ENCODE peak calls at places on chromosomes 1 and 21, in eight cellular contexts. One of them, this sample, is unnamed.

GRCh38 chr1:167333114-167333513 is 112.4 kb downstream of the POU2F1 start:
- DNase-seq in astrocyte of the spinal cord: no peak
- DNase-seq in right atrium auricular region: no peak
- DNase-seq in fibroblast of pulmonary artery: no peak
- DNase-seq in tibial nerve: no peak
- DNase-seq in lower leg skin: no peak
- DNase-seq in IMR-90: no peak
- DNase-seq in transverse colon: no peak
- DNase-seq in this sample: no peak

GRCh38 chr1:113874017-113874879 is 2.7 kb upstream of the PTPN22 start:
- DNase-seq in astrocyte of the spinal cord: no peak
- DNase-seq in right atrium auricular region: no peak
- DNase-seq in fibroblast of pulmonary artery: peak
- DNase-seq in tibial nerve: no peak
- DNase-seq in lower leg skin: no peak
- DNase-seq in IMR-90: peak
- DNase-seq in transverse colon: peak
- DNase-seq in this sample: no peak

GRCh38 chr1:158177705-158178450 is 2.8 kb upstream of the CD1D start:
- DNase-seq in astrocyte of the spinal cord: peak
- DNase-seq in right atrium auricular region: peak
- DNase-seq in fibroblast of pulmonary artery: peak
- DNase-seq in tibial nerve: peak
- DNase-seq in lower leg skin: peak
- DNase-seq in IMR-90: peak
- DNase-seq in transverse colon: peak
- DNase-seq in this sample: no peak

GRCh38 chr1:97186381-97186780 is 464.8 kb downstream of the PTBP2 start:
- DNase-seq in astrocyte of the spinal cord: no peak
- DNase-seq in right atrium auricular region: no peak
- DNase-seq in fibroblast of pulmonary artery: peak
- DNase-seq in tibial nerve: no peak
- DNase-seq in lower leg skin: no peak
- DNase-seq in IMR-90: no peak
- DNase-seq in transverse colon: no peak
- DNase-seq in this sample: no peak

GRCh38 chr1:180631197-180631765 is 541 bp upstream of the XPR1 start:
- DNase-seq in astrocyte of the spinal cord: no peak
- DNase-seq in right atrium auricular region: no peak
- DNase-seq in fibroblast of pulmonary artery: no peak
- DNase-seq in tibial nerve: no peak
- DNase-seq in lower leg skin: no peak
- DNase-seq in IMR-90: no peak
- DNase-seq in transverse colon: no peak
- DNase-seq in this sample: no peak

GRCh38 chr1:35287807-35288640 is 19.5 kb downstream of the ZMYM4 start:
- DNase-seq in astrocyte of the spinal cord: peak
- DNase-seq in right atrium auricular region: no peak
- DNase-seq in fibroblast of pulmonary artery: peak
- DNase-seq in tibial nerve: no peak
- DNase-seq in lower leg skin: no peak
- DNase-seq in IMR-90: peak
- DNase-seq in transverse colon: no peak
- DNase-seq in this sample: no peak

GRCh38 chr1:233707153-233707905 is 93.4 kb downstream of the KCNK1 start:
- DNase-seq in astrocyte of the spinal cord: peak
- DNase-seq in right atrium auricular region: no peak
- DNase-seq in fibroblast of pulmonary artery: peak
- DNase-seq in tibial nerve: no peak
- DNase-seq in lower leg skin: no peak
- DNase-seq in IMR-90: peak
- DNase-seq in transverse colon: no peak
- DNase-seq in this sample: no peak

GRCh38 chr1:100834779-100835645 is 59.6 kb downstream of the EXTL2 start:
- DNase-seq in astrocyte of the spinal cord: no peak
- DNase-seq in right atrium auricular region: no peak
- DNase-seq in fibroblast of pulmonary artery: peak
- DNase-seq in tibial nerve: no peak
- DNase-seq in lower leg skin: no peak
- DNase-seq in IMR-90: peak
- DNase-seq in transverse colon: no peak
- DNase-seq in this sample: peak

GRCh38 chr1:29849038-29849750 is 612.9 kb downstream of the PTPRU start:
- DNase-seq in astrocyte of the spinal cord: peak
- DNase-seq in right atrium auricular region: no peak
- DNase-seq in fibroblast of pulmonary artery: peak
- DNase-seq in tibial nerve: no peak
- DNase-seq in lower leg skin: peak
- DNase-seq in IMR-90: peak
- DNase-seq in transverse colon: peak
- DNase-seq in this sample: peak

GRCh38 chr1:151512801-151513625 is 1.8 kb downstream of the CGN start:
- DNase-seq in astrocyte of the spinal cord: no peak
- DNase-seq in right atrium auricular region: no peak
- DNase-seq in fibroblast of pulmonary artery: no peak
- DNase-seq in tibial nerve: no peak
- DNase-seq in lower leg skin: no peak
- DNase-seq in IMR-90: no peak
- DNase-seq in transverse colon: peak
- DNase-seq in this sample: no peak

GRCh38 chr1:159079518-159079917 is 3.0 kb upstream of the AIM2 start:
- DNase-seq in astrocyte of the spinal cord: no peak
- DNase-seq in right atrium auricular region: no peak
- DNase-seq in fibroblast of pulmonary artery: no peak
- DNase-seq in tibial nerve: no peak
- DNase-seq in lower leg skin: no peak
- DNase-seq in IMR-90: no peak
- DNase-seq in transverse colon: no peak
- DNase-seq in this sample: no peak

GRCh38 chr1:243731301-243731891 is 118.6 kb downstream of the AKT3 start:
- DNase-seq in astrocyte of the spinal cord: peak
- DNase-seq in right atrium auricular region: no peak
- DNase-seq in fibroblast of pulmonary artery: peak
- DNase-seq in tibial nerve: no peak
- DNase-seq in lower leg skin: no peak
- DNase-seq in IMR-90: peak
- DNase-seq in transverse colon: no peak
- DNase-seq in this sample: no peak

GRCh38 chr21:36860736-36861594 is 105.5 kb downstream of the HLCS start:
- DNase-seq in astrocyte of the spinal cord: peak
- DNase-seq in right atrium auricular region: no peak
- DNase-seq in fibroblast of pulmonary artery: peak
- DNase-seq in tibial nerve: no peak
- DNase-seq in lower leg skin: no peak
- DNase-seq in IMR-90: peak
- DNase-seq in transverse colon: no peak
- DNase-seq in this sample: no peak

GRCh38 chr1:228010921-228011320 is 4.1 kb downstream of the WNT3A start:
- DNase-seq in astrocyte of the spinal cord: no peak
- DNase-seq in right atrium auricular region: peak
- DNase-seq in fibroblast of pulmonary artery: no peak
- DNase-seq in tibial nerve: no peak
- DNase-seq in lower leg skin: peak
- DNase-seq in IMR-90: no peak
- DNase-seq in transverse colon: no peak
- DNase-seq in this sample: no peak

GRCh38 chr1:221994274-221994698 is 252.4 kb upstream of the DUSP10 start:
- DNase-seq in astrocyte of the spinal cord: peak
- DNase-seq in right atrium auricular region: no peak
- DNase-seq in fibroblast of pulmonary artery: no peak
- DNase-seq in tibial nerve: no peak
- DNase-seq in lower leg skin: no peak
- DNase-seq in IMR-90: peak
- DNase-seq in transverse colon: no peak
- DNase-seq in this sample: peak

DNA sequence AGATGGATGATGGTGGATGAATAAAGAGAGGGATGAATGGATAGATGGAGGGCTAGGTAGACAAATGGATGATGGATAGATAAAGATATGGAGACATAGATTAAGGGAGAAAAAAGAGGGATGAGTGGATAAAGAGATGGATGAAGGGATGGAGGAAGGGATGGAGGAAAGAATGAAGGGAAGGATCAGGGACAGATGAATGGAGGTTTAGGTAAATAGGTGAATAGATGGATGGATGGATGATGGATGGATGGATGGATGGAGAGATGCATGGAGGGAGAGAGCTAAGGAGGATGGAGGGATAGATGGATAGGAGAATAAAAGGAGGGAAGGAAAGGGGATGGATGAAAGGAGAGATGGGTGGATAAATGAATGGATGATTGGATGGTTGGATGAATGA is 28.8 kb downstream of the PLXNA2 start:
- DNase-seq in astrocyte of the spinal cord: no peak
- DNase-seq in right atrium auricular region: no peak
- DNase-seq in fibroblast of pulmonary artery: no peak
- DNase-seq in tibial nerve: no peak
- DNase-seq in lower leg skin: no peak
- DNase-seq in IMR-90: no peak
- DNase-seq in transverse colon: no peak
- DNase-seq in this sample: no peak
- TF ChIP-seq CTCF in astrocyte of the spinal cord: no peak
- TF ChIP-seq CTCF in right atrium auricular region: no peak
- TF ChIP-seq CTCF in fibroblast of pulmonary artery: no peak
- TF ChIP-seq CTCF in tibial nerve: no peak
- TF ChIP-seq CTCF in lower leg skin: no peak
- TF ChIP-seq CTCF in IMR-90: no peak
- TF ChIP-seq CTCF in transverse colon: no peak
- TF ChIP-seq CTCF in this sample: no peak

GRCh38 chr1:33337994-33338494 is 17.1 kb upstream of the A3GALT2 start:
- DNase-seq in astrocyte of the spinal cord: peak
- DNase-seq in right atrium auricular region: no peak
- DNase-seq in fibroblast of pulmonary artery: peak
- DNase-seq in tibial nerve: no peak
- DNase-seq in lower leg skin: no peak
- DNase-seq in IMR-90: peak
- DNase-seq in transverse colon: no peak
- DNase-seq in this sample: no peak
- H3K4me3 ChIP-seq in astrocyte of the spinal cord: no peak
- H3K4me3 ChIP-seq in right atrium auricular region: no peak
- H3K4me3 ChIP-seq in fibroblast of pulmonary artery: peak
- H3K4me3 ChIP-seq in tibial nerve: peak
- H3K4me3 ChIP-seq in lower leg skin: no peak
- H3K4me3 ChIP-seq in IMR-90: no peak
- H3K4me3 ChIP-seq in transverse colon: no peak
- H3K4me3 ChIP-seq in this sample: no peak

DNA sequence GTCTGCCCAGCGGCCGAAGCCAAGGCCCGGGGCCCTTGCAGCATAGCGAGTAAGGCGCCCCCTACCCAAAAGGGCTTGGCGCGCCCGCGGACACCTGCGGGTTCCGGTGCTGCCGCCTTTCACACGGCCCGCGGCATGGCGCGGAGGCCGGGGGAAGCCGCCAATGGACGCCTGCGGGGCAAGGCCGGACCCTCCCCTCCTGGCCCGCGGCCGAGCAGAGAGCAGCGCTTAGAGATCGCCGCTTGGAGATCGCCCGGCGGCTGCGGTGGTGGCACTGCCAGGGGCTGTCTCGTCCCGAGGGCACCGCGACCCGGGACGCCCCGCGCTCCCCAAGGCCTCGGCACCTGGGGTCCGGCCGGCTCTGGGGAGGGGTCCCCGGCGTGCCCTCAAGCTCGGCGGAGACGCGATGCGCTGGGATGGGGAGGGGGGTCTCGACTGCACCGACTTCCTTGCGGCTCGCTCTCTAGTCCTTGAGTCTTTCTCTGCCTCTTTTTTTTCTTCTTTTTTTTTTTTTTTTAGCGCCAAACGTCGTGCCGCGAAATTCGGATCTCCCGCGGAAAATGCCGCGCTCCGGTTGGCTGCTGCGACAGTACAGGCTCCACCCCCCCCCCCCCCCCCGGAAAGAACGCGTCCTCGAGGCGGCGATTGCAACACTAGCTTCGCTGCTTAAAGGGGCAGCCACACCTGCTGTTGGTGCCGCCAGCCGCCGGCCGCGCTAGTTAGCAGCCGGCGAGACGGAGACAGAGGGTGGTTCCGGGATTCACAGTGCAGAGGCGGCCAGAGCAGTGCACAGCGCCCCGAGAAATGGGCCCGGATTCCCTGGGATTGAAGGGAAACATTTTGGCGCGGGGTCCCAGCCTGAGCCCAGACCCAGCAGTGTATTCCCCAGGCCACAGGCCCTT is at the start of gene E2F2:
- DNase-seq in astrocyte of the spinal cord: peak
- DNase-seq in right atrium auricular region: peak
- DNase-seq in fibroblast of pulmonary artery: peak
- DNase-seq in tibial nerve: peak
- DNase-seq in lower leg skin: peak
- DNase-seq in IMR-90: peak
- DNase-seq in transverse colon: peak
- DNase-seq in this sample: peak
- TF ChIP-seq CTCF in astrocyte of the spinal cord: peak
- TF ChIP-seq CTCF in right atrium auricular region: no peak
- TF ChIP-seq CTCF in fibroblast of pulmonary artery: no peak
- TF ChIP-seq CTCF in tibial nerve: peak
- TF ChIP-seq CTCF in lower leg skin: no peak
- TF ChIP-seq CTCF in IMR-90: peak
- TF ChIP-seq CTCF in transverse colon: no peak
- TF ChIP-seq CTCF in this sample: peak

GRCh38 chr1:121517586-121518230 is 332.9 kb downstream of the SRGAP2C start:
- DNase-seq in astrocyte of the spinal cord: no peak
- DNase-seq in right atrium auricular region: no peak
- DNase-seq in fibroblast of pulmonary artery: no peak
- DNase-seq in tibial nerve: no peak
- DNase-seq in lower leg skin: no peak
- DNase-seq in IMR-90: no peak
- DNase-seq in transverse colon: no peak
- DNase-seq in this sample: no peak

GRCh38 chr1:121518726-121519041 is 333.9 kb downstream of the SRGAP2C start:
- DNase-seq in astrocyte of the spinal cord: no peak
- DNase-seq in right atrium auricular region: no peak
- DNase-seq in fibroblast of pulmonary artery: no peak
- DNase-seq in tibial nerve: no peak
- DNase-seq in lower leg skin: no peak
- DNase-seq in IMR-90: no peak
- DNase-seq in transverse colon: no peak
- DNase-seq in this sample: no peak

GRCh38 chr1:121516279-121516967 is 331.6 kb downstream of the SRGAP2C start:
- DNase-seq in astrocyte of the spinal cord: no peak
- DNase-seq in right atrium auricular region: no peak
- DNase-seq in fibroblast of pulmonary artery: no peak
- DNase-seq in tibial nerve: no peak
- DNase-seq in lower leg skin: no peak
- DNase-seq in IMR-90: no peak
- DNase-seq in transverse colon: peak
- DNase-seq in this sample: peak

GRCh38 chr1:121522061-121522759 is 337.4 kb downstream of the SRGAP2C start:
- DNase-seq in astrocyte of the spinal cord: no peak
- DNase-seq in right atrium auricular region: no peak
- DNase-seq in fibroblast of pulmonary artery: no peak
- DNase-seq in tibial nerve: no peak
- DNase-seq in lower leg skin: no peak
- DNase-seq in IMR-90: no peak
- DNase-seq in transverse colon: no peak
- DNase-seq in this sample: no peak

GRCh38 chr1:121519042-121519755 is 334.4 kb downstream of the SRGAP2C start:
- DNase-seq in astrocyte of the spinal cord: peak
- DNase-seq in right atrium auricular region: no peak
- DNase-seq in fibroblast of pulmonary artery: no peak
- DNase-seq in tibial nerve: no peak
- DNase-seq in lower leg skin: peak
- DNase-seq in IMR-90: no peak
- DNase-seq in transverse colon: peak
- DNase-seq in this sample: no peak
- H3K4me3 ChIP-seq in astrocyte of the spinal cord: peak
- H3K4me3 ChIP-seq in right atrium auricular region: peak
- H3K4me3 ChIP-seq in fibroblast of pulmonary artery: peak
- H3K4me3 ChIP-seq in tibial nerve: peak
- H3K4me3 ChIP-seq in lower leg skin: peak
- H3K4me3 ChIP-seq in IMR-90: peak
- H3K4me3 ChIP-seq in transverse colon: peak
- H3K4me3 ChIP-seq in this sample: no peak

This sample was measured in GM12864.